ENCODE peak calls at places on chromosomes 2 and 18, in five cellular contexts. A is GM12878, V is tibial nerve, D is suprapubic skin, F is heart left ventricle. Z is an unnamed sample. For H3K27me3, the result is how much of the 10 kb centered on the place peaks cover.

GRCh38 chr18:70920840-70921374 is 632.1 kb downstream of the SOCS6 start:
- DNase-seq in V (no peak), D (no peak), F (no peak), A (no peak), Z (no peak)

GRCh38 chr2:144519934-144520717 is at the start of gene ZEB2:
- DNase-seq in V (no peak), F (peak), A (no peak), D (peak), Z (peak)

GRCh38 chr2:10380048-10380926 is 67.8 kb downstream of the ODC1 start:
- DNase-seq in A (no peak), F (no peak), V (no peak), D (no peak), Z (no peak)

GRCh38 chr2:150165988-150166965 is 321.2 kb downstream of the RND3 start:
- DNase-seq in F (no peak), V (no peak), D (no peak), A (no peak), Z (peak)

GRCh38 chr18:41396211-41396610 is 558.8 kb upstream of the PIK3C3 start:
- DNase-seq in V (no peak), A (no peak), F (no peak), D (no peak), Z (no peak)

GRCh38 chr2:11904029-11904428 is 157.6 kb downstream of the LPIN1 start:
- DNase-seq in V (no peak), A (no peak), F (no peak), D (no peak), Z (no peak)

GRCh38 chr2:215410932-215411285 is 25.0 kb downstream of the FN1 start:
- DNase-seq in V (no peak), A (no peak), D (no peak), F (no peak), Z (no peak)

GRCh38 chr2:176464886-176465564 is 195.8 kb downstream of the MTX2 start:
- DNase-seq in F (no peak), D (no peak), V (no peak), A (no peak), Z (no peak)

GRCh38 chr2:219362524-219363164 is 25.1 kb downstream of the DNPEP start:
- DNase-seq in D (no peak), F (peak), A (peak), V (no peak), Z (no peak)

GRCh38 chr2:219358170-219359075 is 25.9 kb upstream of the RESP18 start:
- DNase-seq in A (no peak), V (no peak), D (no peak), F (no peak), Z (no peak)

GRCh38 chr2:219356834-219357233 is 24.3 kb upstream of the RESP18 start:
- DNase-seq in D (no peak), A (no peak), F (no peak), V (no peak), Z (no peak)

GRCh38 chr2:219362072-219362471 is 25.6 kb downstream of the DNPEP start:
- DNase-seq in V (no peak), D (no peak), A (no peak), F (no peak), Z (no peak)
- H3K27me3 ChIP-seq in V (under half), D (under half), A (under half), F (under half), Z (under half)

DNA sequence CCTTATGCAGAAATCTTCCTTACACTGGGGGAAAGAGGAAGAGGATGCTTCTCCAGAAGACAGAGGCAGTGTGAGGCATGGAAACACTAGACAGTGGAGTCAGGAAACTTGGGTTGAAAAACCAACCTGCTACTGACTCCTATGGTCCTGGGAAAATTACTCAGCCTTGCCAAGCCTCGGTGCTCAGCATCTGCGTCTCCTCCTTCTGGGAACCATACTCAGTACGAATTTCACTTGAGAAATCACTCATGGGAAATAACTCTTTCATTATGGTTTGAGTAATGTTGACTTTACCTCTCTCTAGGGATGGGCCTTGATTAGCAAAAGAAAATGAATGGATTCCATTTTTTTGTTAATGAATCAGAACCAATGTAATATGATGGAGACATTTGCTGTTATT is 96.5 kb downstream of the KCNE4 start:
- DNase-seq in F (no peak), V (no peak), A (no peak), D (no peak), Z (no peak)
- TF ChIP-seq POLR2A in F (no peak), V (no peak), A (no peak), D (no peak), Z (no peak)

DNA sequence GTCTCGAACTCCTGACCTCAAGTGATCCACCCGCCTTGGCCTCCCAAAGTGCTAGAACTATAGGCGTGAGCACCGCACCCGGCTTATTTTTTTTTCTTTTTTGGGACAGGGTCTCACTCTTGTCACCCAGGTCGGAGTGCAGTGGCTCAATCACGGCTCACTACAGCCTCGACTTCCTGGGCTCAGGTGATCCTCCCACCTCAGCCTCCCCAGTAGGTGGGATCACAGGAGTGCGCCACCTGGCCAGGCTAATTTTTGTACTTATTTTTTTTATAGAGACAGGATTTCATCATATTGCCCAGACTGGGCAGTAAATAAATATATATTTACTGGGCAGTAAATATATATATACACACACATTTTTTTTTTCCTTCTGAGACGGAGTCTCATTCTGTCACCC is 2.6 kb downstream of the ATP5F1A start:
- DNase-seq in A (no peak), D (no peak), F (no peak), V (no peak), Z (no peak)
- TF ChIP-seq CTCF in A (no peak), D (no peak), F (no peak), V (no peak), Z (no peak)

GRCh38 chr2:20654414-20654813 is 3.5 kb upstream of the HS1BP3 start:
- DNase-seq in V (no peak), F (no peak), D (no peak), A (no peak), Z (no peak)

GRCh38 chr2:20660506-20660905 is 6.4 kb upstream of the GDF7 start:
- DNase-seq in V (no peak), F (no peak), D (peak), A (no peak), Z (peak)

GRCh38 chr2:20656561-20656960 is 5.7 kb upstream of the HS1BP3 start:
- DNase-seq in A (no peak), F (no peak), D (peak), V (no peak), Z (peak)

GRCh38 chr2:20661028-20661980 is 5.6 kb upstream of the GDF7 start:
- DNase-seq in F (peak), A (peak), V (no peak), D (no peak), Z (peak)

GRCh38 chr2:20657522-20658235 is 6.8 kb upstream of the HS1BP3 start:
- DNase-seq in A (no peak), D (peak), V (no peak), F (no peak), Z (no peak)
- H3K27me3 ChIP-seq in A (under half), D (under half), V (under half), F (under half), Z (under half)

GRCh38 chr2:181457741-181458425 is 697 bp downstream of the ITGA4 start:
- DNase-seq in V (peak), F (peak), A (no peak), D (peak), Z (peak)

GRCh38 chr2:181454990-181455520 is 2.1 kb upstream of the ITGA4 start:
- DNase-seq in F (no peak), D (no peak), A (no peak), V (no peak), Z (no peak)

GRCh38 chr2:181458881-181459280 is 1.7 kb downstream of the ITGA4 start:
- DNase-seq in V (no peak), A (no peak), F (no peak), D (no peak), Z (no peak)

GRCh38 chr2:181456660-181457120 is 496 bp upstream of the ITGA4 start:
- DNase-seq in V (no peak), D (no peak), F (peak), A (peak), Z (peak)

GRCh38 chr2:181457121-181457740 is at the start of gene ITGA4:
- DNase-seq in F (peak), A (peak), D (peak), V (peak), Z (peak)
- TF ChIP-seq POLR2A in F (no peak), A (peak), D (no peak), V (no peak), Z (no peak)

Z was measured in right lobe of liver.